ENCODE peak calls at places on chromosome 15, in ten cellular contexts. T, C, E, D, Y, F, R, B, L and P are unnamed samples. For H3K4me1, the result is how much of the 10 kb centered on the place peaks cover.

GRCh38 chr15:43249699-43250203 is 17.0 kb downstream of the TGM5 start:
- DNase-seq in T (no peak), C (no peak), E (no peak), D (no peak), Y (no peak), F (no peak), R (no peak), B (no peak), L (peak), P (no peak)

GRCh38 chr15:47985568-47985967 is 135.2 kb upstream of the SLC24A5 start:
- DNase-seq in T (no peak), C (no peak), E (no peak), D (no peak), Y (no peak), F (no peak), R (no peak), B (no peak), L (no peak), P (no peak)

GRCh38 chr15:72319360-72319984 is 485 bp downstream of the CELF6 start:
- DNase-seq in T (peak), C (peak), E (no peak), D (no peak), Y (no peak), F (peak), R (no peak), B (peak), L (peak), P (peak)

GRCh38 chr15:77836901-77837648 is 204.4 kb upstream of the LINGO1 start:
- DNase-seq in T (no peak), C (no peak), E (no peak), D (no peak), Y (no peak), F (no peak), R (no peak), B (no peak), L (no peak), P (peak)

GRCh38 chr15:38696790-38697495 is 132.3 kb upstream of the RASGRP1 start:
- DNase-seq in T (no peak), C (no peak), E (no peak), D (no peak), Y (no peak), F (no peak), R (no peak), B (no peak), L (no peak), P (peak)

GRCh38 chr15:71136159-71137137 is 21.2 kb downstream of the THSD4 start:
- DNase-seq in T (no peak), C (no peak), E (no peak), D (no peak), Y (no peak), F (no peak), R (no peak), B (no peak), L (peak), P (peak)

GRCh38 chr15:21261965-21262850 is 178.1 kb downstream of the POTEB3 start:
- DNase-seq in T (no peak), C (no peak), E (no peak), D (no peak), Y (no peak), F (no peak), R (peak), B (no peak), L (no peak), P (peak)

GRCh38 chr15:50180091-50180490 is 1.9 kb upstream of the SLC27A2 start:
- DNase-seq in T (no peak), C (no peak), E (no peak), D (no peak), Y (no peak), F (no peak), R (no peak), B (no peak), L (no peak), P (no peak)

GRCh38 chr15:85036716-85037115 is 55.1 kb downstream of the PDE8A start:
- DNase-seq in T (no peak), C (no peak), E (no peak), D (no peak), Y (no peak), F (no peak), R (no peak), B (no peak), L (no peak), P (no peak)

GRCh38 chr15:78997981-78998499 is 53.2 kb upstream of the CTSH start:
- DNase-seq in T (no peak), C (no peak), E (no peak), D (no peak), Y (no peak), F (no peak), R (no peak), B (no peak), L (no peak), P (no peak)

GRCh38 chr15:100849021-100849831 is 30.4 kb upstream of the ALDH1A3 start:
- DNase-seq in T (peak), C (no peak), E (peak), D (no peak), Y (peak), F (no peak), R (no peak), B (no peak), L (peak), P (no peak)

GRCh38 chr15:55907797-55908196 is 85.6 kb downstream of the NEDD4 start:
- DNase-seq in T (no peak), C (no peak), E (peak), D (no peak), Y (no peak), F (no peak), R (peak), B (no peak), L (peak), P (no peak)

GRCh38 chr15:61518191-61518950 is 289.3 kb upstream of the RORA start:
- DNase-seq in T (no peak), C (no peak), E (no peak), D (no peak), Y (no peak), F (no peak), R (no peak), B (peak), L (no peak), P (peak)

DNA sequence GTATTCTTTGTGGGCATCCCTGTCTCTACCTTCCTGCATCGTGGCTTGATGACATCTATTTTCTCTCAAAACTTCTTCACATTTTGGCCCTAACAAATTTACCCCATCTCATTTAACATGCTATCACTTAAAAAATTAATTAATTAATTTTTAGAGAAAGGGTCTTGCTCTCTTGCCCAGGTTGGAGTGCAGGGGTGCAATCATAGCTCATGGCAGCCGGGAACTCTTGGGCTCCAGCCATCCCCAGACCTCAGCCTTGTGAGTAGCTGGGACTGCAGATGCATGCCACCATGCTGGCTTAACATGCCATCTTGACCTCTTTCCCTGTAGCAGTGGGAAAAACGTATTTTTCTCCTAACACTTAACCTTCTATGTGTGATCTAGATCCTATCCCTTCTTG is 20.6 kb downstream of the IQGAP1 start:
- DNase-seq in T (no peak), C (no peak), E (no peak), D (no peak), Y (no peak), F (no peak), R (no peak), B (no peak), L (no peak), P (no peak)
- H3K4me1 ChIP-seq in T (under half), C (under half), E (half or more), D (under half), Y (under half), F (under half), R (half or more), B (under half), L (under half), P (under half)

DNA sequence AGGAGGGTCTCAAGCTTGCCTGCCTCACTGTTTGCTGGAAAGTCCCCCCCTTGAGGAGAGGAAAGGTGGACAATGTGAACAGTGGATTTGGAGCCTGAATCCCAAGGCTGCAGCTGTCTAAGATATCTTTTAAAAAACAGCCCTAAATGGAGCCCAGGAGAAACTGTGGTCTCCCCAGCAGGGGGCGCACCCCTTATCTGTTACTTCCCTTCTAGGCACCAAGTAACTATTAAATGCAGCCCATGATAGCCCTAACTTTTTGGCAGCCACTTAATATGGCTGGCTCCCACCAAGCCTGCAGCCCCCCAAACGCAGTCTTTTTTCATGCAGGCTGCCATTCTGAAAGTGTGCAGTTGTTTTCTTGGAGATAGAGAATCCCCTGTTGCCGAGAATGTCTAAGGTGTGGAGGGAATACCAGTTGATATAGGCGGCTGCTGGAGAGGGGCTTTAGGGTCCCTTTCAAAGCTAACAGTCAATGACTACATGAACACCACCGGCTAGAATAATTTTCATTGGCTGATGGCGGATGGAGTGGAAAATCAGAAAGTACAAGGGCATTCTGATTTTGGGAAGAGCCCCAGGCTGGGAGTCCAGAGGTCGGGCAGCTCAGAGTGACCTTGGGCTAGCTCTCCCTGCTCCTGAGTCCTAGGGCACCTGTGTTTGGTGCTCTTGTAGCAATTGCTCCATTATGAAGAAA is 1.3 kb downstream of the RHCG start:
- DNase-seq in T (no peak), C (no peak), E (no peak), D (no peak), Y (peak), F (no peak), R (no peak), B (peak), L (peak), P (peak)
- TF ChIP-seq CTCF in T (no peak), C (peak), E (peak), D (peak), Y (peak), F (no peak), R (peak), B (peak), L (peak), P (peak)

GRCh38 chr15:59312199-59312598 is 60.5 kb downstream of the MYO1E start:
- DNase-seq in T (no peak), C (no peak), E (no peak), D (no peak), Y (no peak), F (no peak), R (no peak), B (no peak), L (no peak), P (no peak)
- H3K4me1 ChIP-seq in T (under half), C (under half), E (under half), D (under half), Y (under half), F (under half), R (under half), B (under half), L (under half), P (under half)

DNA sequence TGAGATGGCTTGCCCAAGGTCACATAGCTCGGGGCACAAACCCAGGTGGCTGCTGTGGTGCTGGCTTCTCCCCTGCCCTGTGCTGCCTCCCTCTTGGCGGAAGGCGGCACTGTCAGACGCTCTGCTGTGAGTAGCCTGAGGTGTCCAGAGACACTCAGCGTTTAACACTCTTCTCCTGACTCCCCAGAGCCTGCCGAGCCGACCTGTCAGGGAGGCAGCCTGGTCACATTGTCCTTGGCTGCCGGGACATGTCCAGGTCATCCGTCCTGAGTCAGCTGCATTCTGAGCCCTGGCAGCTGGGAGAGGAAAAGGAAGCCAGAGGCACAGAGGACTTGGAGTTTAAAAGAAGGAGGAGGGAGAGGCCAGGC is 4.7 kb downstream of the LMAN1L start:
- DNase-seq in T (no peak), C (peak), E (no peak), D (peak), Y (no peak), F (no peak), R (peak), B (peak), L (no peak), P (peak)
- TF ChIP-seq CTCF in T (no peak), C (peak), E (no peak), D (peak), Y (no peak), F (no peak), R (no peak), B (no peak), L (peak), P (peak)

DNA sequence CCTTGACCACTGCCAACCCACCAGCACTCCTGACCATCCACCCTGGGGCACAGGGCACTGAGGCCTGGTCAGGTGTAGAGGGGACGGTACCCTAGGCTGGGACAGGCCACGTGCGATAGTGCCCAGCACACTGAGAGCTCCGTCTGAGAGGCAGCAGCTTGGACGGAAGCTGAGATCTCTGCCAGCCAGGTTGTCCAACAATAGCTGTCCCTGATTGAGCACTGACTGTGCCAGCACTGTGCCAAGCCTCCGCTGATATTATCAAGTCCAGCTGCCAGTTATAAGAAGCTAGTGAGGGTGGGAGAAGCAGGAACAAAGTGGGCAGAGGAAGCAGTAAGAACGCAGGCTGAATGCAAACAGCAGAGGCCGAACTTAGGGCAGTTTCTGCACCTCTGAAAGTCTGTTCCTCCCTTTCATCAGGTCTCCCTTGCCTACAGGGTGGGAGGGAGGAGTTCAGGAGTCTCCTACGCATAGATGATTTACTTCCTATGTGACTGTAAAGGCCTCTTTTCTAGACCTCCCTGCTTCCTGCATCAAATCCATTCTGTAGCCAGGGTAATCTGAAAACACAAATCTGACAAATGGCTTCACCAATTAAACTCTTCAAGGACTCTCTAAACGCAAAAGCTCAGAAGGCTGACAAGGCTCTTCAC is 29.7 kb downstream of the MRPS11 start:
- DNase-seq in T (no peak), C (no peak), E (no peak), D (no peak), Y (no peak), F (no peak), R (no peak), B (no peak), L (no peak), P (no peak)
- H3K4me1 ChIP-seq in T (under half), C (under half), E (under half), D (under half), Y (under half), F (under half), R (under half), B (under half), L (under half), P (under half)

GRCh38 chr15:63082366-63082765 is 39.3 kb upstream of the LACTB start:
- DNase-seq in T (no peak), C (no peak), E (no peak), D (peak), Y (no peak), F (no peak), R (no peak), B (no peak), L (no peak), P (no peak)

GRCh38 chr15:63084806-63085205 is 36.9 kb upstream of the LACTB start:
- DNase-seq in T (no peak), C (no peak), E (no peak), D (no peak), Y (no peak), F (no peak), R (no peak), B (no peak), L (no peak), P (no peak)

GRCh38 chr15:63083046-63083445 is 38.6 kb upstream of the LACTB start:
- DNase-seq in T (no peak), C (no peak), E (no peak), D (no peak), Y (no peak), F (no peak), R (no peak), B (no peak), L (no peak), P (peak)

GRCh38 chr15:63085289-63085688 is 36.4 kb upstream of the LACTB start:
- DNase-seq in T (no peak), C (no peak), E (no peak), D (no peak), Y (no peak), F (no peak), R (no peak), B (no peak), L (no peak), P (no peak)

DNA sequence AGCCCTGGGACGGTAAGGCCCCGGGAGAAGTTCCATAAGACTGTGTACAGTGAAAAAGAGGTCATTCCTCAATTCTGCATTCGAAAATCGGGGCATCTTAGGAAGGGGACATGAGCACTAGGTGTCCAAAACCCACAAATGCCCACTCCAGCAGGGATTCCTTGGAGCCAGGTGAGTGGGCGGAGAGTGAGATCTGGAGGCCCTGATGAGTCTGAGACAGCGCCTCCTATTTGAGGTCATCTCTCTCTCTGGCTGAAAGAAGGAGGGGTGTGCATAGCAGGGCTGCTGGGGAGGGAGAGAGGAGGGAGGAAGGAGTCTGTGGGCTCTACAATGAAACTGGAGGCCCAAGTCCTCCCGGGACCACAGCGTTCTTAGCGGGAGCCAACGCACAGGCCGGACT is 38.1 kb upstream of the LACTB start:
- DNase-seq in T (no peak), C (no peak), E (no peak), D (no peak), Y (no peak), F (no peak), R (no peak), B (no peak), L (no peak), P (peak)
- TF ChIP-seq CTCF in T (no peak), C (no peak), E (no peak), D (no peak), Y (no peak), F (no peak), R (no peak), B (no peak), L (no peak), P (no peak)

GRCh38 chr15:57122080-57122845 is 203.8 kb downstream of the TCF12 start:
- DNase-seq in T (no peak), C (no peak), E (no peak), D (no peak), Y (no peak), F (no peak), R (no peak), B (no peak), L (no peak), P (no peak)
- H3K4me1 ChIP-seq in T (under half), C (under half), E (under half), D (under half), Y (under half), F (under half), R (under half), B (under half), L (under half), P (under half)

DNA sequence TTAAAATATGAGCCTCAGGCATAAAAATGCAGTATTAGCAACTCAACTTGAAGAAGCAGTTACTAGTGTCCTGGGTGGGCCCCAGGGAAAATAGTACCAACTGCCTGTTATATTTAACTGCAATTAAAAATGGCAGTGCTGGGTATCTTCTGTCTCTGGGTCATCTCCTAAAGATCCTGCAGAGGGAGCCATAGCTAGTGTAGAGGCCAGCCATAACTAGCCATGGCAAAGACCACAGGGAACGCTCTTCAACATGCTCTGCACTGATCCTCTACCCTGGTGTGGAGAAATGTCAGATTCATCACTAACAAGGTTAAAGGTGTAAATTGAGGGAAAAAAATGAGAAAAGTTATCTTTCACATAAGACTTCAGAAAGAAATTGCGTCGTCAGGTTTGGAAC is 181.3 kb downstream of the SNRPN start:
- DNase-seq in T (no peak), C (no peak), E (no peak), D (peak), Y (peak), F (no peak), R (peak), B (peak), L (peak), P (peak)
- TF ChIP-seq CTCF in T (no peak), C (peak), E (peak), D (peak), Y (peak), F (no peak), R (peak), B (peak), L (peak), P (peak)

GRCh38 chr15:52681441-52681840 is 2.3 kb upstream of the ATOSA start:
- DNase-seq in T (no peak), C (no peak), E (no peak), D (no peak), Y (peak), F (no peak), R (no peak), B (no peak), L (no peak), P (no peak)
- H3K4me1 ChIP-seq in T (under half), C (under half), E (under half), D (under half), Y (half or more), F (under half), R (under half), B (under half), L (under half), P (under half)

DNA sequence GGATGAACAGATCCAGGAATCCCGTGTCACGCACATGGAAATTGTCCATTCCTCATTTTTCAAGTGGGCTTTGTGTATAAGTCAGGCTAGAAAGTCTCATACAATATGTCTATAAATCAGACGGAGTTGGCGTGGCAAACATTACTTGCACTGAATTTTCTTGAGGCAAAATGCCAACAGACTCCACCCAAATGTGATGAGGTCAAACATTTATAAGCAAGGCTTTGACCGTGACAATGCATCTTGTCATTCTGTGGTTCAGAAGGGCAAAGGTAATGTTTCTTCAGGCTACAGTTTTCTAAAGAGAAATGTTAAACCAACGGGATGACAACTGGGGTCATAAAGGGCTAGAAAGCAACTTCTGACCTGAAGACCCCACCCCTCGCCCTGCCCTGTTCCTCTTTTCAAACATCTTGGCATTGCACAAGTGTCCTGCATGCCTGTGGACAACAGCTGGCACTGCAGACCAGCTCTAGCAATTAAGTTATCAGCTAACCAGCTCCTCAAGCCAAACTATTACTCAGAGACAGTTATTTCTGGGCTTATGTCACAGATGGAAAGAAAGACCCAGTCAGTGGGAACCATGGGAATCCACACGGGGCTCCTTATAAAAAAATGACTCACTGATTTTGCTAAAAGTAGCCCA is 36.5 kb upstream of the SPTBN5 start:
- DNase-seq in T (no peak), C (no peak), E (peak), D (peak), Y (no peak), F (peak), R (peak), B (no peak), L (peak), P (no peak)
- TF ChIP-seq CTCF in T (no peak), C (peak), E (no peak), D (no peak), Y (no peak), F (peak), R (peak), B (no peak), L (peak), P (no peak)